ENCODE peak calls at places on chromosomes 12 and 14, in five cellular contexts. One of them, this sample, is unnamed.

GRCh38 chr14:22489247-22489551 is 99.8 kb downstream of the DAD1 start:
- DNase-seq in Caco-2: no peak
- DNase-seq in HCT116: no peak
- DNase-seq in CD8-positive, alpha-beta memory T cell: no peak
- DNase-seq in ovary: no peak
- DNase-seq in this sample: no peak

GRCh38 chr12:65720739-65721138 is 103.5 kb upstream of the HMGA2 start:
- DNase-seq in ovary: no peak
- DNase-seq in CD8-positive, alpha-beta memory T cell: no peak
- DNase-seq in HCT116: no peak
- DNase-seq in Caco-2: no peak
- DNase-seq in this sample: no peak

GRCh38 chr14:93757185-93757584 is 31.1 kb downstream of the PRIMA1 start:
- DNase-seq in CD8-positive, alpha-beta memory T cell: no peak
- DNase-seq in Caco-2: no peak
- DNase-seq in ovary: no peak
- DNase-seq in HCT116: no peak
- DNase-seq in this sample: no peak

GRCh38 chr14:68563256-68564131 is 229.4 kb downstream of the ZFP36L1 start:
- DNase-seq in HCT116: no peak
- DNase-seq in Caco-2: no peak
- DNase-seq in ovary: peak
- DNase-seq in CD8-positive, alpha-beta memory T cell: no peak
- DNase-seq in this sample: no peak

GRCh38 chr14:30669594-30669993 is 47.5 kb downstream of the SCFD1 start:
- DNase-seq in CD8-positive, alpha-beta memory T cell: no peak
- DNase-seq in HCT116: no peak
- DNase-seq in Caco-2: no peak
- DNase-seq in ovary: no peak
- DNase-seq in this sample: no peak

GRCh38 chr12:102816816-102817434 is 100.1 kb downstream of the PAH start:
- DNase-seq in HCT116: peak
- DNase-seq in CD8-positive, alpha-beta memory T cell: no peak
- DNase-seq in ovary: no peak
- DNase-seq in Caco-2: no peak
- DNase-seq in this sample: no peak

GRCh38 chr12:14384783-14385638 is 19.5 kb downstream of the ATF7IP start:
- DNase-seq in ovary: no peak
- DNase-seq in Caco-2: peak
- DNase-seq in CD8-positive, alpha-beta memory T cell: peak
- DNase-seq in HCT116: peak
- DNase-seq in this sample: peak

GRCh38 chr14:67650694-67651093 is 23.7 kb downstream of the VTI1B start:
- DNase-seq in ovary: no peak
- DNase-seq in Caco-2: no peak
- DNase-seq in HCT116: no peak
- DNase-seq in CD8-positive, alpha-beta memory T cell: no peak
- DNase-seq in this sample: no peak

GRCh38 chr12:39144613-39145061 is 239.2 kb upstream of the CPNE8 start:
- DNase-seq in CD8-positive, alpha-beta memory T cell: no peak
- DNase-seq in ovary: no peak
- DNase-seq in HCT116: no peak
- DNase-seq in Caco-2: no peak
- DNase-seq in this sample: no peak

GRCh38 chr12:85489194-85489593 is 209.2 kb downstream of the ALX1 start:
- DNase-seq in Caco-2: no peak
- DNase-seq in HCT116: no peak
- DNase-seq in ovary: no peak
- DNase-seq in CD8-positive, alpha-beta memory T cell: no peak
- DNase-seq in this sample: no peak

GRCh38 chr14:104874571-104875411 is 9.7 kb downstream of the CEP170B start:
- DNase-seq in HCT116: no peak
- DNase-seq in Caco-2: no peak
- DNase-seq in ovary: peak
- DNase-seq in CD8-positive, alpha-beta memory T cell: no peak
- DNase-seq in this sample: no peak

GRCh38 chr12:87378526-87378925 is 650.7 kb downstream of the C12orf50 start:
- DNase-seq in ovary: no peak
- DNase-seq in CD8-positive, alpha-beta memory T cell: no peak
- DNase-seq in HCT116: no peak
- DNase-seq in Caco-2: no peak
- DNase-seq in this sample: no peak

GRCh38 chr12:108565976-108566375 is 3.6 kb downstream of the ISCU start:
- DNase-seq in HCT116: peak
- DNase-seq in ovary: peak
- DNase-seq in Caco-2: no peak
- DNase-seq in CD8-positive, alpha-beta memory T cell: peak
- DNase-seq in this sample: peak

GRCh38 chr12:70365648-70366518 is at the start of gene KCNMB4:
- DNase-seq in HCT116: no peak
- DNase-seq in ovary: peak
- DNase-seq in Caco-2: peak
- DNase-seq in CD8-positive, alpha-beta memory T cell: peak
- DNase-seq in this sample: peak

GRCh38 chr12:122503147-122503751 is 2.5 kb upstream of the ZCCHC8 start:
- DNase-seq in Caco-2: no peak
- DNase-seq in ovary: no peak
- DNase-seq in HCT116: no peak
- DNase-seq in CD8-positive, alpha-beta memory T cell: no peak
- DNase-seq in this sample: no peak

GRCh38 chr12:58906917-58907316 is 13.4 kb downstream of the LRIG3 start:
- DNase-seq in HCT116: no peak
- DNase-seq in CD8-positive, alpha-beta memory T cell: no peak
- DNase-seq in Caco-2: no peak
- DNase-seq in ovary: no peak
- DNase-seq in this sample: no peak

GRCh38 chr14:95220663-95221231 is 63.4 kb upstream of the DICER1 start:
- DNase-seq in ovary: no peak
- DNase-seq in HCT116: no peak
- DNase-seq in Caco-2: no peak
- DNase-seq in CD8-positive, alpha-beta memory T cell: no peak
- DNase-seq in this sample: no peak

GRCh38 chr12:45216983-45217485 is 1.1 kb downstream of the ANO6 start:
- DNase-seq in Caco-2: no peak
- DNase-seq in CD8-positive, alpha-beta memory T cell: no peak
- DNase-seq in ovary: no peak
- DNase-seq in HCT116: no peak
- DNase-seq in this sample: no peak

GRCh38 chr14:95465358-95465757 is 51.1 kb downstream of the SYNE3 start:
- DNase-seq in HCT116: no peak
- DNase-seq in ovary: no peak
- DNase-seq in Caco-2: no peak
- DNase-seq in CD8-positive, alpha-beta memory T cell: no peak
- DNase-seq in this sample: no peak

GRCh38 chr12:83676896-83677295 is 990.2 kb downstream of the TMTC2 start:
- DNase-seq in Caco-2: no peak
- DNase-seq in CD8-positive, alpha-beta memory T cell: no peak
- DNase-seq in HCT116: no peak
- DNase-seq in ovary: no peak
- DNase-seq in this sample: no peak

GRCh38 chr12:123237646-123238329 is 4.6 kb downstream of the MTRFR start:
- DNase-seq in Caco-2: no peak
- DNase-seq in HCT116: peak
- DNase-seq in ovary: peak
- DNase-seq in CD8-positive, alpha-beta memory T cell: peak
- DNase-seq in this sample: peak

GRCh38 chr14:103206023-103206481 is 82.8 kb downstream of the TNFAIP2 start:
- DNase-seq in Caco-2: no peak
- DNase-seq in CD8-positive, alpha-beta memory T cell: no peak
- DNase-seq in HCT116: no peak
- DNase-seq in ovary: peak
- DNase-seq in this sample: no peak

GRCh38 chr12:78732481-78732880 is 132.1 kb upstream of the SYT1 start:
- DNase-seq in HCT116: no peak
- DNase-seq in CD8-positive, alpha-beta memory T cell: no peak
- DNase-seq in ovary: no peak
- DNase-seq in Caco-2: no peak
- DNase-seq in this sample: no peak

GRCh38 chr14:35374273-35374681 is 30.3 kb downstream of the NFKBIA start:
- DNase-seq in CD8-positive, alpha-beta memory T cell: no peak
- DNase-seq in ovary: no peak
- DNase-seq in Caco-2: peak
- DNase-seq in HCT116: peak
- DNase-seq in this sample: no peak

GRCh38 chr12:132026796-132027500 is 77.2 kb downstream of the EP400 start:
- DNase-seq in ovary: no peak
- DNase-seq in HCT116: no peak
- DNase-seq in CD8-positive, alpha-beta memory T cell: no peak
- DNase-seq in Caco-2: no peak
- DNase-seq in this sample: no peak

GRCh38 chr12:85405781-85406522 is 125.9 kb downstream of the ALX1 start:
- DNase-seq in CD8-positive, alpha-beta memory T cell: no peak
- DNase-seq in ovary: no peak
- DNase-seq in HCT116: no peak
- DNase-seq in Caco-2: no peak
- DNase-seq in this sample: no peak

GRCh38 chr14:60981626-60982455 is 796 bp downstream of the SLC38A6 start:
- DNase-seq in HCT116: no peak
- DNase-seq in Caco-2: no peak
- DNase-seq in CD8-positive, alpha-beta memory T cell: no peak
- DNase-seq in ovary: no peak
- DNase-seq in this sample: no peak

GRCh38 chr12:50249464-50250229 is 33.7 kb downstream of the LIMA1 start:
- DNase-seq in Caco-2: no peak
- DNase-seq in CD8-positive, alpha-beta memory T cell: no peak
- DNase-seq in ovary: no peak
- DNase-seq in HCT116: no peak
- DNase-seq in this sample: no peak

GRCh38 chr14:67432088-67432564 is 20.2 kb upstream of the PLEK2 start:
- DNase-seq in ovary: no peak
- DNase-seq in Caco-2: peak
- DNase-seq in CD8-positive, alpha-beta memory T cell: no peak
- DNase-seq in HCT116: no peak
- DNase-seq in this sample: no peak

GRCh38 chr12:105561981-105562726 is 231.7 kb downstream of the C12orf75 start:
- DNase-seq in HCT116: peak
- DNase-seq in Caco-2: peak
- DNase-seq in ovary: peak
- DNase-seq in CD8-positive, alpha-beta memory T cell: no peak
- DNase-seq in this sample: no peak

GRCh38 chr12:105567061-105567460 is 236.6 kb downstream of the C12orf75 start:
- DNase-seq in Caco-2: no peak
- DNase-seq in ovary: no peak
- DNase-seq in CD8-positive, alpha-beta memory T cell: no peak
- DNase-seq in HCT116: no peak
- DNase-seq in this sample: no peak

GRCh38 chr12:105559292-105559691 is 228.8 kb downstream of the C12orf75 start:
- DNase-seq in Caco-2: no peak
- DNase-seq in ovary: no peak
- DNase-seq in HCT116: no peak
- DNase-seq in CD8-positive, alpha-beta memory T cell: no peak
- DNase-seq in this sample: no peak

GRCh38 chr12:105562727-105563072 is 232.2 kb downstream of the C12orf75 start:
- DNase-seq in HCT116: no peak
- DNase-seq in Caco-2: no peak
- DNase-seq in CD8-positive, alpha-beta memory T cell: no peak
- DNase-seq in ovary: no peak
- DNase-seq in this sample: no peak
- H3K4me3 ChIP-seq in HCT116: peak
- H3K4me3 ChIP-seq in Caco-2: peak
- H3K4me3 ChIP-seq in CD8-positive, alpha-beta memory T cell: no peak
- H3K4me3 ChIP-seq in ovary: no peak
- H3K4me3 ChIP-seq in this sample: no peak

GRCh38 chr14:73242274-73242960 is 5.1 kb downstream of the PAPLN start:
- DNase-seq in HCT116: no peak
- DNase-seq in CD8-positive, alpha-beta memory T cell: no peak
- DNase-seq in Caco-2: no peak
- DNase-seq in ovary: no peak
- DNase-seq in this sample: no peak
- H3K4me3 ChIP-seq in HCT116: no peak
- H3K4me3 ChIP-seq in CD8-positive, alpha-beta memory T cell: no peak
- H3K4me3 ChIP-seq in Caco-2: no peak
- H3K4me3 ChIP-seq in ovary: peak
- H3K4me3 ChIP-seq in this sample: no peak

DNA sequence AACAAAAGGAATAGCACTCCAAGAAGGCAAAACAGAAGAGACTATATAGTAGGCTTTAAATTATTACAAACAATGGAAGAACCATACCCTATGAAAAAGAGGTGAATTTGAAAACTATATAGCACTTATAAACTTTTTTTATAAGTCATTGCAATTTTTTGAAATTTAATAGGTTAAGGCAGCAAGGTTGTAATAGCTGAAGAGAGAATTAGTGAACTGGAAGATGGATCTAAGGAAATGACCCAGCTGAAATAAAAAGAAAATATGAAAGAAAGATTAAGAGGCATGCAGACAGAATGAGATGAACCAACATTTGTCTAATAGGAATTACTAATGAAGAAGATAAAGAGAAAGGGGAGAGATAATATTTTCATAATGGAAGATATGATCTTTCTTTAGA is 9.8 kb downstream of the TESC start:
- DNase-seq in ovary: no peak
- DNase-seq in CD8-positive, alpha-beta memory T cell: no peak
- DNase-seq in Caco-2: no peak
- DNase-seq in HCT116: no peak
- DNase-seq in this sample: no peak
- H3K4me3 ChIP-seq in ovary: no peak
- H3K4me3 ChIP-seq in CD8-positive, alpha-beta memory T cell: no peak
- H3K4me3 ChIP-seq in Caco-2: no peak
- H3K4me3 ChIP-seq in HCT116: no peak
- H3K4me3 ChIP-seq in this sample: no peak

GRCh38 chr14:106845286-106846087 is 1319.1 kb downstream of the TMEM121 start:
- DNase-seq in HCT116: no peak
- DNase-seq in CD8-positive, alpha-beta memory T cell: no peak
- DNase-seq in Caco-2: peak
- DNase-seq in ovary: peak
- DNase-seq in this sample: no peak

GRCh38 chr14:106848330-106849121 is 1322.1 kb downstream of the TMEM121 start:
- DNase-seq in Caco-2: peak
- DNase-seq in ovary: no peak
- DNase-seq in HCT116: no peak
- DNase-seq in CD8-positive, alpha-beta memory T cell: no peak
- DNase-seq in this sample: no peak

GRCh38 chr14:106844608-106845285 is 1318.4 kb downstream of the TMEM121 start:
- DNase-seq in ovary: peak
- DNase-seq in CD8-positive, alpha-beta memory T cell: peak
- DNase-seq in HCT116: no peak
- DNase-seq in Caco-2: peak
- DNase-seq in this sample: peak

GRCh38 chr14:106843951-106844483 is 1317.6 kb downstream of the TMEM121 start:
- DNase-seq in Caco-2: peak
- DNase-seq in CD8-positive, alpha-beta memory T cell: peak
- DNase-seq in HCT116: no peak
- DNase-seq in ovary: peak
- DNase-seq in this sample: no peak

GRCh38 chr14:106846218-106846617 is 1319.8 kb downstream of the TMEM121 start:
- DNase-seq in Caco-2: no peak
- DNase-seq in CD8-positive, alpha-beta memory T cell: no peak
- DNase-seq in ovary: no peak
- DNase-seq in HCT116: no peak
- DNase-seq in this sample: no peak
- H3K4me3 ChIP-seq in Caco-2: peak
- H3K4me3 ChIP-seq in CD8-positive, alpha-beta memory T cell: no peak
- H3K4me3 ChIP-seq in ovary: peak
- H3K4me3 ChIP-seq in HCT116: no peak
- H3K4me3 ChIP-seq in this sample: no peak

GRCh38 chr12:51480978-51481377 is 56.3 kb downstream of the SLC4A8 start:
- DNase-seq in HCT116: no peak
- DNase-seq in ovary: no peak
- DNase-seq in Caco-2: no peak
- DNase-seq in CD8-positive, alpha-beta memory T cell: no peak
- DNase-seq in this sample: no peak
- H3K4me3 ChIP-seq in HCT116: no peak
- H3K4me3 ChIP-seq in ovary: no peak
- H3K4me3 ChIP-seq in Caco-2: no peak
- H3K4me3 ChIP-seq in CD8-positive, alpha-beta memory T cell: no peak
- H3K4me3 ChIP-seq in this sample: no peak